ENCODE peak calls at places on chromosomes 16 and 17, in nine cellular contexts. C is neural progenitor cell; G is H54; T is T-cell; U is activated CD4-positive, CD25-positive, alpha-beta regulatory T cell; P is anterior cingulate cortex; W is activated T-helper 1 cell treated with Interleukin-2 at 50 U/mL for 16 hours; K is stimulated activated CD8-positive, alpha-beta memory T cell treated with anti-CD3 and anti-CD28 coated beads, Interleukin-15, amount 100 ng/mL, for 24 hours; O is renal cortical epithelial cell. R is an unnamed sample.

GRCh38 chr17:75088902-75089417 is 1.2 kb downstream of the SLC16A5 start:
- DNase-seq in C (no peak), G (peak), T (no peak), U (no peak), P (no peak), W (no peak), K (no peak), O (peak), R (no peak)

GRCh38 chr17:73585583-73585982 is 58.7 kb downstream of the SDK2 start:
- DNase-seq in C (no peak), G (no peak), T (no peak), U (no peak), P (no peak), W (no peak), K (no peak), O (no peak), R (no peak)

GRCh38 chr17:18257747-18258355 is 687 bp downstream of the FLII start:
- DNase-seq in C (peak), G (peak), T (peak), U (peak), P (peak), W (peak), K (no peak), O (peak), R (peak)

GRCh38 chr17:62149961-62150360 is 84.9 kb upstream of the MED13 start:
- DNase-seq in C (no peak), G (no peak), T (no peak), U (no peak), P (no peak), W (no peak), K (no peak), O (no peak), R (no peak)

GRCh38 chr17:40056379-40057005 is 2.3 kb upstream of the MED24 start:
- DNase-seq in C (no peak), G (no peak), T (no peak), U (no peak), P (peak), W (no peak), K (no peak), O (no peak), R (no peak)

GRCh38 chr16:88194397-88195020 is 188.2 kb upstream of the ZNF469 start:
- DNase-seq in C (no peak), G (no peak), T (no peak), U (no peak), P (no peak), W (no peak), K (no peak), O (peak), R (peak)

GRCh38 chr17:64161380-64161779 is 31.4 kb upstream of the ERN1 start:
- DNase-seq in C (no peak), G (no peak), T (no peak), U (no peak), P (no peak), W (no peak), K (no peak), O (no peak), R (no peak)

GRCh38 chr17:32007463-32008298 is 498 bp downstream of the LRRC37B start:
- DNase-seq in C (peak), G (peak), T (peak), U (no peak), P (peak), W (peak), K (peak), O (no peak), R (peak)

GRCh38 chr16:49019826-49020401 is 261.7 kb downstream of the CBLN1 start:
- DNase-seq in C (no peak), G (no peak), T (no peak), U (no peak), P (no peak), W (no peak), K (no peak), O (no peak), R (no peak)

GRCh38 chr17:68190495-68190894 is 57.3 kb upstream of the AMZ2 start:
- DNase-seq in C (no peak), G (no peak), T (no peak), U (no peak), P (no peak), W (no peak), K (no peak), O (no peak), R (no peak)

GRCh38 chr17:30372755-30373154 is 6.0 kb upstream of the CPD start:
- DNase-seq in C (no peak), G (peak), T (no peak), U (no peak), P (no peak), W (no peak), K (no peak), O (peak), R (no peak)

GRCh38 chr17:61589990-61590389 is 1.0 kb downstream of the NACA2 start:
- DNase-seq in C (no peak), G (no peak), T (no peak), U (no peak), P (no peak), W (no peak), K (no peak), O (no peak), R (no peak)